ENCODE peak calls at places on chromosome 12, in five cellular contexts. T, U, C, E and R are unnamed samples.

GRCh38 chr12:47964102-47964723 is 817 bp downstream of the TMEM106C start:
- DNase-seq in C (peak), E (peak), U (no peak), T (no peak), R (no peak)

GRCh38 chr12:22042981-22043669 is 2.9 kb upstream of the CMAS start:
- DNase-seq in U (peak), C (no peak), T (no peak), E (peak), R (peak)

GRCh38 chr12:34356233-34356987 is 334.1 kb downstream of the ALG10 start:
- DNase-seq in T (no peak), U (no peak), E (no peak), C (no peak), R (no peak)

GRCh38 chr12:3227076-3227975 is 150.1 kb downstream of the TSPAN9 start:
- DNase-seq in C (no peak), U (no peak), T (no peak), E (no peak), R (no peak)

GRCh38 chr12:131621701-131622421 is 89.0 kb upstream of the SFSWAP start:
- DNase-seq in C (no peak), U (no peak), E (no peak), T (no peak), R (no peak)

GRCh38 chr12:80860206-80860605 is 77.5 kb downstream of the LIN7A start:
- DNase-seq in E (no peak), C (no peak), T (no peak), U (no peak), R (peak)

GRCh38 chr12:128818065-128819022 is 5.4 kb downstream of the SLC15A4 start:
- DNase-seq in C (no peak), T (no peak), E (no peak), U (peak), R (peak)

GRCh38 chr12:89082354-89082753 is 269.9 kb downstream of the DUSP6 start:
- DNase-seq in E (no peak), U (peak), C (no peak), T (no peak), R (no peak)

GRCh38 chr12:1306817-1307216 is 287.6 kb downstream of the FBXL14 start:
- DNase-seq in C (no peak), T (no peak), E (no peak), U (no peak), R (no peak)

GRCh38 chr12:79911889-79912656 is 22.8 kb downstream of the PPP1R12A start:
- DNase-seq in C (no peak), U (peak), T (no peak), E (no peak), R (peak)

GRCh38 chr12:1590083-1590979 is 4.0 kb downstream of the FBXL14 start:
- DNase-seq in E (peak), T (no peak), U (peak), C (peak), R (peak)

GRCh38 chr12:76611533-76611932 is 52.0 kb upstream of the OSBPL8 start:
- DNase-seq in T (no peak), C (no peak), U (peak), E (no peak), R (peak)

GRCh38 chr12:40511341-40511740 is 180.9 kb upstream of the CNTN1 start:
- DNase-seq in E (no peak), C (no peak), U (no peak), T (no peak), R (no peak)

GRCh38 chr12:65414526-65414925 is 136.0 kb downstream of the MSRB3 start:
- DNase-seq in C (no peak), E (no peak), U (no peak), T (no peak), R (peak)

GRCh38 chr12:1777798-1778197 is 42.6 kb upstream of the LRTM2 start:
- DNase-seq in C (no peak), U (peak), T (no peak), E (no peak), R (peak)

GRCh38 chr12:64528616-64529015 is 76.7 kb downstream of the TBK1 start:
- DNase-seq in C (no peak), E (no peak), T (no peak), U (no peak), R (no peak)

GRCh38 chr12:75452675-75453330 is 27.8 kb upstream of the GLIPR1 start:
- DNase-seq in T (no peak), E (no peak), U (peak), C (no peak), R (peak)

GRCh38 chr12:10779103-10779502 is 23.3 kb downstream of the TAS2R7 start:
- DNase-seq in U (no peak), C (no peak), T (no peak), E (no peak), R (no peak)

GRCh38 chr12:98743362-98743953 is 98.4 kb downstream of the APAF1 start:
- DNase-seq in U (no peak), E (peak), T (no peak), C (no peak), R (no peak)

GRCh38 chr12:116368196-116369194 is 91.0 kb upstream of the MED13L start:
- DNase-seq in C (no peak), U (no peak), T (peak), E (peak), R (no peak)

GRCh38 chr12:45231515-45232145 is 15.7 kb downstream of the ANO6 start:
- DNase-seq in C (no peak), T (no peak), U (peak), E (no peak), R (peak)

GRCh38 chr12:104520242-104520900 is 63.6 kb downstream of the CHST11 start:
- DNase-seq in C (no peak), E (no peak), U (no peak), T (no peak), R (no peak)

DNA sequence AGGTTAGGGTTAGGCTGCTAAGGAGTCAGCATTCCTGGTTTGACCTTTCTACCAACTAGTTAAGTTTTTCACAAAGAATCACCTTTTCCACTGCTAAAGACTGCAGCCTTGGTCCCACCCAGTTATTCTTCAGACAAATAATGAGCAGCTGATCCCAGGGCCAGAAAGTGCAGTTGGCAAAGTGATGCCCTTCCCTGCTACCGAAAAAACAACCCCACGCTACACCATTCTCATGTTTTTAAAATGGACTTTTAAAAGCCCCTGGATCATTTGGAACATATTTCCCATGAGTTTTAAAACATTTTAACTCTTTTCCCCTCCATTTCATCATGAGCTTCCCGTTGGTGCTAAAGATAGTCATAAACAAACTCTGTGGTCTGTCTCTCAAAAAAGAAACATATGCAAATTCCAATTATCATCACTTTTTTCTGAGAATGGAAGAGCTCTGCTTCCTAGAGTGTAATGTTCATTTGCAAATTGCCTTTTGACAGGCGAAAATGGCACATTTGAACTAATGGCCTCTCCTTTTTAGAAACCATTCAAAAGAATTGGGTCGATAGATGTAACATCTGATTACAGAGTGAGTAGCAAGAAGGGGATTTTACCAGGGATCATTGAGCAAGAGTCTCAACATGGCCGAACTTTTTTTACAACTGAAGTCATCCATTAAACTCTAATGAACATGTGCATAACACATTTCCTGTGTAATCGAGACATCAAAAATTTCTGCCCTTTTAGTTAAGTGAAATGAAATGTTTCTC is 129.3 kb upstream of the RAP1B start:
- DNase-seq in E (no peak), T (no peak), C (no peak), U (no peak), R (peak)
- H3K4me3 ChIP-seq in E (no peak), T (no peak), C (no peak), U (no peak), R (no peak)

DNA sequence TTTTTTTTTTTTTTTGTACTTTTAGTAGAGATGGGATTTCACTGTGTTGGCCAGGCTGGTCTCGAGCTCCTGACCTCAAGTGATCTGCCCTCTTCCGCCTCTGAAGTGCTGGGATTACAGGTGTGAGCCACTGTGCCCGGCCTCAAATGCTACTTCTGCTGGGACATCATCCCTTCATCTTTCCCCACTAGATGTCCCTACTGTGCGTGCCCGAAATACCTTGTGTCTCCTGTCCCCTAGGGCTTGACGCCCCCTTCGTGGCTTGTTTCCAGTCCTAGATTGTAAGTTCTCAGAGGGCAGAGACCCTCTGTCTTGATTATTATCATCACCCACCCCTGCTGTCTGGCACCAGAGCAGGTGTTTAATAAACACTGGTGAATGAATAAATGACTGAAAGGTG is 14.9 kb downstream of the CCDC63 start:
- DNase-seq in U (no peak), C (no peak), T (no peak), E (no peak), R (no peak)
- TF ChIP-seq CTCF in U (no peak), C (no peak), T (no peak), E (no peak), R (no peak)

GRCh38 chr12:57765698-57766463 is 997 bp downstream of the CYP27B1 start:
- DNase-seq in E (no peak), T (peak), C (no peak), U (no peak), R (no peak)
- H3K4me3 ChIP-seq in E (peak), T (peak), C (peak), U (peak), R (peak)

GRCh38 chr12:121233628-121234020 is 23.7 kb downstream of the P2RX4 start:
- DNase-seq in C (no peak), E (no peak), T (no peak), U (no peak), R (no peak)

GRCh38 chr12:121230538-121230907 is 20.6 kb downstream of the P2RX4 start:
- DNase-seq in U (no peak), T (peak), E (no peak), C (no peak), R (no peak)

GRCh38 chr12:121232163-121232562 is 22.2 kb downstream of the P2RX4 start:
- DNase-seq in C (no peak), U (no peak), T (no peak), E (no peak), R (no peak)

GRCh38 chr12:121228919-121229650 is 19.2 kb downstream of the P2RX4 start:
- DNase-seq in U (no peak), T (peak), E (no peak), C (no peak), R (no peak)

DNA sequence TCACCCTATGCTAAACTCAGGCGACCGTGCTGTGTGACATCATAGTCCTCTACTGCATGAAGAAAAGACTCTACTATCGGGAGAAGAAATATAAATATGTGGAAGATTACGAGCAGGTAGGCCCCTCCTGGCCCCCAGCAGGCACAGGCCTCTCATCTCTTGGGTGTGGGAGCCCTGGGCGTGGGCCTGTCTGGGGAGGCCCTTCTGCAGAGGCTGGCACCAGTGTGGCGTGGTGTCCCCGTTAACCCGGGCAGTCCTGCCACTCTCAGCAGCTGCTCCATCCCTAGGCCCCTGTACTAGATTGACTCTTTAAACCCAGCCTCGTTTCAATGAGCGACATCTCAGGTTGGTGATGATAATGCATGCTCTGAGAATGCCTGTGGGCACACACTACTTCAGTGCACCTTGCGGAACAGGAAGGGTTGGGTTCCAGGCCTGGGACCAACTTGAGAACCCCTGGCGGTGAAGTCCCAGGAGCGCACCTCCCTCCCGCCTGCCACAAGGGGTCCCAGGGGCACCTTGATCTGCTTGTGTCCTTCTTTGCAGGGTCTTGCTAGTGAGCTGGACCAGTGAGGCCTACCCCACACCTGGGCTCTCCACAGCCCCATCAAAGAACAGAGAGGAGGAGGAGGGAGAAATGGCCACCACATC is 23.2 kb downstream of the P2RX4 start:
- DNase-seq in U (no peak), C (no peak), E (no peak), T (no peak), R (no peak)
- TF ChIP-seq CTCF in U (no peak), C (no peak), E (no peak), T (no peak), R (no peak)

DNA sequence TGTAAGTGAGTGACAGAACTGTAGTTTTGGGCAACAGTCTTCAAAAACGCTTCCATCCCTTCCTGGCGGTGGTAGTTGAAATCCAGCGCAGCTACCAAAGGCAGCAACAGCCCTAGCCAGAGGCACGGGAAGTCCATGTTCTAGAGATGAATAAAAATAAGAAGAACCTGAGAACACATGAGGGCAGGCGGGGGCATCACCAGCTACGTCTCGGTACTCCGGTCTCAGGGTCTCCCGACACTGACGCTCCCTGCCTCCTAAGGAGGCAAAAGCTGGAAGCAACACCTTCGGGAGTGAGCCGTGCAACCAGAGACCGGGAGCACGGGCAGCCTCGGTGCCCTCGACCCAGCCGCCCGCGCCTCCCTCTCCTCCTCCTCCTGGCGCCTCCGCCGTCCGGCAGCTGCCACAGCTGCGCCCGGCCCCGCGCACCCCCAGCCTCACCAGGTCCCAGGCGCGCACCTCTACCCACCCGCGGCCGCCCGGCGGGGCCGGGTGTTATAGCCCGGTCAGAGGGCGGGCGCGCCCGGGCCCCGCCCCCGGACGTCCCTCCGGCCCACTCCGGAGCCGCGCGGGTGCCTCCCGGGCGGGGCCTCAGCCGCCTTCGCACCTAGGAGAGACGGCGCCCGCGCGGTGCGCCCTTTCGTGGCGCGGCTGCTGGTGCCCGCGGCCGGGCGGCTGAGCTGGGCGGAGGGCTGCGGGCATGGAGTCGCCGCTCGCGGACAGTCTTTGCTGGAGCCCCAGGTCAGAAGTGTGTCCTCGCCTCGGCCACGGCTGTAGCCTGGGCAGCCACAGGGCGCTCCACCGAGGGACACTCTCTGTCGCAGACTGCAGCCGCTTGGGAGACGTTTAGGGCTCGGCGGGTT is at the start of gene CPM:
- DNase-seq in E (peak), U (peak), T (peak), C (peak), R (peak)
- H3K4me3 ChIP-seq in E (peak), U (peak), T (peak), C (peak), R (peak)

GRCh38 chr12:24113701-24114100 is 164.2 kb upstream of the SOX5 start:
- DNase-seq in T (no peak), U (peak), C (no peak), E (no peak), R (no peak)

GRCh38 chr12:24111101-24111500 is 161.6 kb upstream of the SOX5 start:
- DNase-seq in T (no peak), E (no peak), U (peak), C (no peak), R (no peak)

GRCh38 chr12:24111591-24111990 is 162.1 kb upstream of the SOX5 start:
- DNase-seq in C (no peak), U (peak), T (no peak), E (no peak), R (no peak)

GRCh38 chr12:24109381-24110039 is 160.0 kb upstream of the SOX5 start:
- DNase-seq in E (no peak), C (no peak), T (no peak), U (peak), R (no peak)
- TF ChIP-seq CTCF in E (no peak), C (peak), T (no peak), U (peak), R (peak)

GRCh38 chr12:53980448-53981388 is 4.2 kb upstream of the HOXC10 start:
- DNase-seq in E (no peak), C (no peak), U (no peak), T (no peak), R (no peak)
- H3K4me3 ChIP-seq in E (no peak), C (peak), U (no peak), T (no peak), R (peak)